ENCODE peak calls at places on chromosomes 11 and 22, in five cellular contexts. One of them, this sample, is unnamed.

GRCh38 chr22:36220457-36220921 is 18.8 kb downstream of the APOL2 start:
- DNase-seq in T-helper 1 cell: no peak
- DNase-seq in HTR-8/SVneo: no peak
- DNase-seq in pancreas: no peak
- DNase-seq in stimulated activated CD4-positive, alpha-beta T cell treated with anti-CD3 and anti-CD28 coated beads, Interleukin-2, amount 100 ng/mL, for 24 hours: no peak
- DNase-seq in this sample: no peak

GRCh38 chr11:57473208-57473930 is 13.0 kb downstream of the RTN4RL2 start:
- DNase-seq in pancreas: no peak
- DNase-seq in stimulated activated CD4-positive, alpha-beta T cell treated with anti-CD3 and anti-CD28 coated beads, Interleukin-2, amount 100 ng/mL, for 24 hours: no peak
- DNase-seq in HTR-8/SVneo: no peak
- DNase-seq in T-helper 1 cell: no peak
- DNase-seq in this sample: peak

GRCh38 chr11:114082767-114083181 is 23.3 kb downstream of the ZBTB16 start:
- DNase-seq in pancreas: peak
- DNase-seq in stimulated activated CD4-positive, alpha-beta T cell treated with anti-CD3 and anti-CD28 coated beads, Interleukin-2, amount 100 ng/mL, for 24 hours: no peak
- DNase-seq in T-helper 1 cell: no peak
- DNase-seq in HTR-8/SVneo: no peak
- DNase-seq in this sample: no peak

GRCh38 chr22:48979482-48979881 is 848.2 kb downstream of the BRD1 start:
- DNase-seq in T-helper 1 cell: no peak
- DNase-seq in pancreas: no peak
- DNase-seq in HTR-8/SVneo: no peak
- DNase-seq in stimulated activated CD4-positive, alpha-beta T cell treated with anti-CD3 and anti-CD28 coated beads, Interleukin-2, amount 100 ng/mL, for 24 hours: no peak
- DNase-seq in this sample: no peak

GRCh38 chr11:4830909-4831308 is 9.8 kb downstream of the OR51F2 start:
- DNase-seq in pancreas: no peak
- DNase-seq in stimulated activated CD4-positive, alpha-beta T cell treated with anti-CD3 and anti-CD28 coated beads, Interleukin-2, amount 100 ng/mL, for 24 hours: no peak
- DNase-seq in HTR-8/SVneo: no peak
- DNase-seq in T-helper 1 cell: no peak
- DNase-seq in this sample: no peak

GRCh38 chr22:22618923-22619322 is 25.5 kb upstream of the GGTLC2 start:
- DNase-seq in HTR-8/SVneo: no peak
- DNase-seq in pancreas: no peak
- DNase-seq in T-helper 1 cell: no peak
- DNase-seq in stimulated activated CD4-positive, alpha-beta T cell treated with anti-CD3 and anti-CD28 coated beads, Interleukin-2, amount 100 ng/mL, for 24 hours: no peak
- DNase-seq in this sample: no peak

GRCh38 chr22:26825960-26826359 is 168.6 kb downstream of the MIAT start:
- DNase-seq in HTR-8/SVneo: no peak
- DNase-seq in pancreas: no peak
- DNase-seq in T-helper 1 cell: no peak
- DNase-seq in stimulated activated CD4-positive, alpha-beta T cell treated with anti-CD3 and anti-CD28 coated beads, Interleukin-2, amount 100 ng/mL, for 24 hours: no peak
- DNase-seq in this sample: no peak

GRCh38 chr22:19730662-19731360 is 7.5 kb downstream of the GP1BB start:
- DNase-seq in T-helper 1 cell: peak
- DNase-seq in HTR-8/SVneo: peak
- DNase-seq in stimulated activated CD4-positive, alpha-beta T cell treated with anti-CD3 and anti-CD28 coated beads, Interleukin-2, amount 100 ng/mL, for 24 hours: peak
- DNase-seq in pancreas: peak
- DNase-seq in this sample: no peak

GRCh38 chr11:102453286-102453797 is 777 bp upstream of the TMEM123 start:
- DNase-seq in pancreas: no peak
- DNase-seq in HTR-8/SVneo: no peak
- DNase-seq in T-helper 1 cell: no peak
- DNase-seq in stimulated activated CD4-positive, alpha-beta T cell treated with anti-CD3 and anti-CD28 coated beads, Interleukin-2, amount 100 ng/mL, for 24 hours: peak
- DNase-seq in this sample: no peak

This sample was measured in chondrocyte.